ENCODE peak calls at places on chromosomes 7 and 10, in six cellular contexts. B is AG09309, U is BJ, S is dorsolateral prefrontal cortex, P is mucosa of descending colon, H is astrocyte of the spinal cord. J is an unnamed sample.

GRCh38 chr10:8473205-8473604 is 418.7 kb downstream of the GATA3 start:
- DNase-seq in B (peak; percentile 10), U (no peak), S (no peak), P (no peak), H (no peak), J (no peak)

GRCh38 chr10:103703941-103704919 is 151.1 kb downstream of the SH3PXD2A start:
- DNase-seq in B (no peak), U (no peak), S (no peak), P (no peak), H (no peak), J (no peak)

GRCh38 chr10:35339946-35340345 is 3.6 kb downstream of the CCNY start:
- DNase-seq in B (no peak), U (no peak), S (no peak), P (no peak), H (no peak), J (no peak)

GRCh38 chr10:99565166-99565565 is 32.4 kb downstream of the NKX2-3 start:
- DNase-seq in B (no peak), U (no peak), S (no peak), P (no peak), H (no peak), J (no peak)

GRCh38 chr10:32144817-32145688 is 88.8 kb upstream of the KIF5B start:
- DNase-seq in B (no peak), U (no peak), S (no peak), P (peak; percentile 81), H (no peak), J (no peak)

GRCh38 chr10:119301397-119301796 is 94.0 kb downstream of the GRK5 start:
- DNase-seq in B (no peak), U (no peak), S (no peak), P (no peak), H (no peak), J (no peak)

GRCh38 chr7:95737828-95738505 is 34.4 kb upstream of the DYNC1I1 start:
- DNase-seq in B (no peak), U (no peak), S (no peak), P (no peak), H (no peak), J (no peak)

GRCh38 chr7:27510550-27510949 is 152.1 kb downstream of the HIBADH start:
- DNase-seq in B (no peak), U (no peak), S (no peak), P (no peak), H (no peak), J (no peak)

GRCh38 chr10:15313034-15313433 is 58.1 kb downstream of the FAM171A1 start:
- DNase-seq in B (no peak), U (no peak), S (peak; percentile 56), P (no peak), H (no peak), J (no peak)

GRCh38 chr10:86367339-86367951 is 850 bp upstream of the GRID1 start:
- DNase-seq in B (no peak), U (no peak), S (peak; percentile 55), P (no peak), H (no peak), J (no peak)

GRCh38 chr7:23973264-23973663 is 263.2 kb downstream of the STK31 start:
- DNase-seq in B (no peak), U (no peak), S (no peak), P (no peak), H (no peak), J (no peak)

GRCh38 chr7:111329367-111330234 is 232.7 kb downstream of the IMMP2L start:
- DNase-seq in B (peak; percentile 0), U (no peak), S (no peak), P (no peak), H (no peak), J (no peak)

GRCh38 chr7:119172043-119172442 is 947.5 kb downstream of the ANKRD7 start:
- DNase-seq in B (no peak), U (no peak), S (no peak), P (no peak), H (no peak), J (no peak)

GRCh38 chr10:24723788-24724380 is at the start of gene ARHGAP21:
- DNase-seq in B (no peak), U (no peak), S (peak; percentile 58), P (peak; percentile 83), H (peak; percentile 87), J (peak; percentile 35)

GRCh38 chr7:145928937-145929336 is 187.7 kb upstream of the CNTNAP2 start:
- DNase-seq in B (no peak), U (no peak), S (no peak), P (no peak), H (peak; percentile 1), J (no peak)

GRCh38 chr10:86438091-86438749 is 71.6 kb upstream of the GRID1 start:
- DNase-seq in B (no peak), U (no peak), S (no peak), P (no peak), H (no peak), J (no peak)

GRCh38 chr7:31134246-31135188 is 82.4 kb downstream of the ADCYAP1R1 start:
- DNase-seq in B (peak; percentile 5), U (peak; percentile 5), S (peak; percentile 49), P (peak; percentile 54), H (peak; percentile 67), J (peak; percentile 71)

GRCh38 chr7:40566879-40567278 is 432.1 kb downstream of the SUGCT start:
- DNase-seq in B (no peak), U (no peak), S (no peak), P (no peak), H (no peak), J (no peak)

GRCh38 chr7:128794020-128794419 is 2.3 kb downstream of the CCDC136 start:
- DNase-seq in B (no peak), U (no peak), S (no peak), P (no peak), H (no peak), J (no peak)

GRCh38 chr7:155694846-155695245 is 50.4 kb downstream of the RBM33 start:
- DNase-seq in B (no peak), U (no peak), S (no peak), P (no peak), H (peak; percentile 62), J (no peak)

GRCh38 chr10:98376485-98376884 is 38.5 kb downstream of the PYROXD2 start:
- DNase-seq in B (no peak), U (no peak), S (no peak), P (no peak), H (no peak), J (no peak)

GRCh38 chr7:13198741-13199140 is 511.3 kb downstream of the ARL4A start:
- DNase-seq in B (peak; percentile 50), U (no peak), S (no peak), P (no peak), H (no peak), J (no peak)

GRCh38 chr7:16646427-16647081 is 573 bp downstream of the BZW2 start:
- DNase-seq in B (no peak), U (no peak), S (no peak), P (no peak), H (peak; percentile 40), J (no peak)

GRCh38 chr7:13035233-13035632 is 347.8 kb downstream of the ARL4A start:
- DNase-seq in B (no peak), U (no peak), S (no peak), P (no peak), H (no peak), J (no peak)

GRCh38 chr7:17405786-17406185 is 107.3 kb downstream of the AHR start:
- DNase-seq in B (peak; percentile 89), U (peak; percentile 79), S (no peak), P (no peak), H (peak; percentile 89), J (no peak)

GRCh38 chr7:137091396-137091795 is 222.9 kb downstream of the CHRM2 start:
- DNase-seq in B (no peak), U (no peak), S (no peak), P (no peak), H (peak; percentile 42), J (no peak)

GRCh38 chr7:22934473-22935065 is 79.4 kb downstream of the HYCC1 start:
- DNase-seq in B (no peak), U (no peak), S (no peak), P (no peak), H (peak; percentile 30), J (no peak)

GRCh38 chr10:34780818-34781380 is 34.2 kb downstream of the PARD3 start:
- DNase-seq in B (no peak), U (no peak), S (no peak), P (no peak), H (peak; percentile 76), J (peak; percentile 14)

GRCh38 chr10:126006906-126007305 is 110.5 kb downstream of the FANK1 start:
- DNase-seq in B (no peak), U (no peak), S (no peak), P (no peak), H (no peak), J (no peak)

GRCh38 chr7:81769891-81770818 is at the start of gene HGF:
- DNase-seq in B (peak; percentile 62), U (peak; percentile 19), S (peak; percentile 29), P (peak; percentile 32), H (peak; percentile 52), J (no peak)
- TF ChIP-seq CTCF in B (peak; percentile 26), U (peak; percentile 37), S (no peak), P (no peak), H (peak; percentile 18), J (no peak)

DNA sequence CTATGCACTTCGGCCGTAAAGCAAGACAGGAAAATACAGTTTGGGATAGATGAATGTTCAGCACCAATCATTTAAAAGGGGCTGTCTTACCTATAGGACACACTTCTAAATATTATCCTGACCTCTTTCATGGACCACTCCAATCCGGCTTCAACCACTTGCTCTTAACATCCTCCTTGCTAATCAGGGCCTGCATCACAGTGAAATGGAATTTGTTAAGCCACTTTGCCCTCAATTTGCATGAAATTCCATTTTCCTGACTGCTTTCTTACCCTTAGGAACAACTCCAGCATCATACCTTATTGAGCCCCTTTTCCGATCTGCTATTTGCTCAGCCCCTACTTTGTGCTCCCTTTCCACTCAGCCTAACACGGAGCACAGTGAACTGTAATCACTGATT is 667.3 kb downstream of the PHTF2 start:
- DNase-seq in B (no peak), U (no peak), S (no peak), P (no peak), H (no peak), J (no peak)
- TF ChIP-seq CTCF in B (no peak), U (no peak), S (no peak), P (no peak), H (no peak), J (no peak)

GRCh38 chr7:140638311-140638791 is 2.3 kb downstream of the DENND2A start:
- DNase-seq in B (no peak), U (no peak), S (no peak), P (no peak), H (peak; percentile 76), J (no peak)
- TF ChIP-seq CTCF in B (no peak), U (peak; percentile 53), S (no peak), P (no peak), H (peak; percentile 50), J (no peak)

GRCh38 chr7:98057157-98057556 is 49.5 kb upstream of the LMTK2 start:
- DNase-seq in B (no peak), U (no peak), S (no peak), P (no peak), H (no peak), J (no peak)

GRCh38 chr7:98049034-98049433 is 57.6 kb upstream of the LMTK2 start:
- DNase-seq in B (no peak), U (no peak), S (no peak), P (no peak), H (no peak), J (no peak)

GRCh38 chr7:98054585-98054984 is 52.1 kb upstream of the LMTK2 start:
- DNase-seq in B (no peak), U (no peak), S (no peak), P (no peak), H (no peak), J (no peak)

GRCh38 chr7:98056580-98056979 is 50.1 kb upstream of the LMTK2 start:
- DNase-seq in B (no peak), U (no peak), S (no peak), P (no peak), H (no peak), J (no peak)

GRCh38 chr7:98051118-98051744 is 55.4 kb upstream of the LMTK2 start:
- DNase-seq in B (no peak), U (no peak), S (no peak), P (peak; percentile 61), H (no peak), J (peak; percentile 29)
- TF ChIP-seq CTCF in B (no peak), U (no peak), S (no peak), P (no peak), H (no peak), J (no peak)